ENCODE peak calls at places on chromosome 13, in ten cellular contexts. D is ovary, I is A549, L is IMR-90, Z is sigmoid colon, C is stomach, H is uterus, M is body of pancreas, R is breast epithelium, O is gastrocnemius medialis. T is an unnamed sample.

GRCh38 chr13:108961542-108962125 is 332.2 kb downstream of the MYO16 start:
- DNase-seq in C (no peak), O (no peak), Z (no peak), H (no peak), R (no peak), I (peak; percentile 4), D (no peak), L (peak; percentile 62), M (no peak), T (no peak)

GRCh38 chr13:86006317-86006716 is 207.1 kb upstream of the SLITRK6 start:
- DNase-seq in M (no peak), O (no peak), H (no peak), C (no peak), I (no peak), L (no peak), Z (no peak), R (no peak), D (no peak), T (no peak)

GRCh38 chr13:26051231-26052135 is at the start of gene SHISA2:
- DNase-seq in I (no peak), O (no peak), R (no peak), C (peak; percentile 45), D (peak; percentile 37), L (peak; percentile 31), H (no peak), Z (no peak), M (peak; percentile 41), T (peak; percentile 25)

GRCh38 chr13:25423831-25424230 is 52.1 kb downstream of the ATP8A2 start:
- DNase-seq in H (no peak), I (no peak), D (no peak), M (no peak), Z (no peak), R (no peak), L (no peak), O (no peak), C (no peak), T (no peak)

GRCh38 chr13:47408546-47409319 is 511.9 kb upstream of the HTR2A start:
- DNase-seq in M (no peak), H (no peak), D (no peak), C (no peak), Z (no peak), I (no peak), O (no peak), R (no peak), L (no peak), T (no peak)

GRCh38 chr13:98416408-98416807 is 160.5 kb downstream of the STK24 start:
- DNase-seq in L (no peak), C (peak; percentile 93), R (peak; percentile 90), H (no peak), D (no peak), Z (no peak), I (no peak), O (no peak), M (peak; percentile 96), T (no peak)

GRCh38 chr13:64930636-64931035 is 2299.5 kb downstream of the PCDH9 start:
- DNase-seq in M (no peak), L (no peak), C (no peak), O (no peak), Z (no peak), D (no peak), I (no peak), H (no peak), R (no peak), T (no peak)

GRCh38 chr13:95530178-95530577 is 22.3 kb upstream of the CLDN10 start:
- DNase-seq in Z (no peak), C (no peak), O (peak; percentile 27), H (no peak), L (peak; percentile 5), M (peak; percentile 80), I (no peak), R (no peak), D (no peak), T (no peak)

GRCh38 chr13:109743706-109744453 is 42.5 kb downstream of the IRS2 start:
- DNase-seq in R (no peak), I (peak; percentile 6), O (no peak), D (no peak), H (peak; percentile 60), Z (no peak), L (peak; percentile 78), C (no peak), M (no peak), T (no peak)

GRCh38 chr13:49213997-49214916 is 5.9 kb upstream of the MLNR start:
- DNase-seq in L (no peak), O (no peak), H (no peak), I (no peak), Z (no peak), C (no peak), M (no peak), R (no peak), D (no peak), T (no peak)

GRCh38 chr13:94329754-94330551 is 149.5 kb downstream of the DCT start:
- DNase-seq in L (peak; percentile 95), C (no peak), O (peak; percentile 17), D (no peak), Z (no peak), M (no peak), H (peak; percentile 41), I (peak; percentile 15), R (no peak), T (peak; percentile 33)
- H3K4me3 ChIP-seq in L (no peak overlapping the region), C (no peak overlapping the region), O (no peak overlapping the region), D (no peak overlapping the region), Z (no peak overlapping the region), M (no peak overlapping the region), H (no peak overlapping the region), I (no peak overlapping the region), R (no peak overlapping the region), T (no peak overlapping the region)

DNA sequence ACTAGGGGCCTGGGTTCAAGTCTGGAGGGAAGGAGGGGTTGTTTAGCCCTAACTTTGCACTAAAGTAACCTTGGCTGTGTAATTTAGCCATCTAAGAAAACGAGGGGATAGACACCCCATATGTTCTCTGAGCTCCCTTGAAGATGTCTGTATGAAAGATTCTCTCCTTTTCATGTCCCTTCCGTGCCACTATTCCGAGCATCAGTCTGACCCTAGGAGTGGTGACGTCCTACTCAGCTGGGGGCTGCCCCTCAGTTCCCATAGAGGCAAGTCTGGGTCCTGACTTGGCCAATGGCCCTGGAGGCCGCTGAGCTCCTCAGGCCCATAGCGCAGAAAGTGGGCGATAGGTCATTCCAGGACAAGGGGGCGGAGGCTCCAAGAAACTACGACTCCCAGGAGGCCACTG is 790 bp upstream of the WDFY2 start:
- DNase-seq in H (no peak), D (no peak), M (no peak), Z (no peak), O (no peak), L (no peak), R (no peak), C (no peak), I (no peak), T (no peak)
- TF ChIP-seq POLR2A in H (no peak), D (no peak), M (no peak), Z (no peak), O (no peak), L (no peak), R (no peak), C (no peak), I (no peak), T (no peak)

GRCh38 chr13:30735025-30735967 is at the start of gene ALOX5AP:
- DNase-seq in D (no peak), M (no peak), H (no peak), R (no peak), I (no peak), Z (no peak), O (no peak), C (peak; percentile 33), L (no peak), T (no peak)
- H3K27ac ChIP-seq in D (no peak within 1 kb of the TSS), M (no peak within 1 kb of the TSS), H (peak within 1 kb of the TSS; percentile 23), R (no peak within 1 kb of the TSS), I (peak within 1 kb of the TSS; percentile 75), Z (peak within 1 kb of the TSS; percentile 12), O (no peak within 1 kb of the TSS), C (peak within 1 kb of the TSS; percentile 31), L (no peak within 1 kb of the TSS), T (no peak within 1 kb of the TSS)

GRCh38 chr13:102800145-102801041 is 1.5 kb downstream of the BIVM start:
- DNase-seq in Z (peak; percentile 89), I (peak; percentile 68), C (peak; percentile 83), O (peak; percentile 77), L (peak; percentile 68), D (peak; percentile 87), R (peak; percentile 43), H (peak; percentile 73), M (peak; percentile 81), T (peak; percentile 84)
- H3K4me3 ChIP-seq in Z (peak overlapping the region; percentile 82), I (peak overlapping the region; percentile 83), C (peak overlapping the region; percentile 87), O (peak overlapping the region; percentile 85), L (peak overlapping the region; percentile 84), D (peak overlapping the region; percentile 73), R (peak overlapping the region; percentile 79), H (peak overlapping the region; percentile 76), M (peak overlapping the region; percentile 77), T (peak overlapping the region; percentile 82)

DNA sequence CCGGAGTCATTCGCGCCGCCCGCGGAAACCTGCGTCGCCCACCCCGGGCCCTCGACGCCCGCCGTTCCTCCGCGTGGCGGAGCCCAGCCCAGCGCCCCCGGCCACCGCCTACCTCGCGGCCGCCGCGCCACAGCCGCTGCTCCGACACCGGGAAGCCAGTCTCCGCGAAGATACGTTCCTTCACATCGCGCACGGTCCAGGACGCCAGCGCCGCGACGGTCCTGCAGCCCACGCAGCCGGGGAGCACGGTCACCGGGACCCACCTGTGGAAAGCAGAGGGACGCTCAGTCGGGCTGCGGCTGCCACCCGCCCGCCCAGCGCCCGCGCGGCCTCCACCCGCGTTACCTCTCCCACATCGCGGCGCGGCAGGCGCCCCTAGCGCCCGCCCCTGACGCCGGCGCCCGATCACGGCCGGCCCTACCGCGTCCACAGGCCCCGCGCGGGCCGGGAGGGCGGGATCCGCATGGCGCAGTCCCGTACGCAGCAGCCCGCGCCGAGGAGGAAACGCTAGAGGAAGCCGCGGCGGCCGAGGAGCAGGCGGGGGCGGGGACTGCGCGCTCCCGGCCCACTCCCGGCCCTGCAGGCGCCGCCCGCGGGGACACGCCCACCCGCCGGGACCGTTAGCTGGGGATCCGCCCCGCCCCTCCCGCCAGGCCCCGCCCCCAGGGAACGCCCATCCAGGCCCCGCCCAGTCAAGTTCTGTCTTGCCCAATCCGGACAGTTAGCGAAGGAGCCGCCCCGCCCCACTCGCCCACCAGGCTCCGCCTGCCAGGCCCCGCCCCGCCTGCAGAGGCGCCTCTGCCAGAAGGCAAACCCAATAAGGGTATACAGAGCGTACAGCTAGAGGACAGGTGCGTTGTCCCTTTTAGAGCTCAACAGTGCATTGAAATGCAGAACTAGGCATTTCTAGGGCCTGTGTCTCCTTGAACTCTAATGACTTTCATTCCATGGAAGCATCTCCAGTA is 58.2 kb downstream of the SACS start:
- DNase-seq in Z (peak; percentile 98), C (peak; percentile 96), M (peak; percentile 96), O (peak; percentile 98), L (peak; percentile 92), D (peak; percentile 98), I (peak; percentile 67), H (peak; percentile 97), R (peak; percentile 93), T (peak; percentile 98)
- TF ChIP-seq POLR2A in Z (peak; percentile 23), C (no peak), M (peak; percentile 14), O (peak; percentile 79), L (peak; percentile 82), D (peak; percentile 37), I (peak; percentile 52), H (peak; percentile 65), R (no peak), T (peak; percentile 69)

DNA sequence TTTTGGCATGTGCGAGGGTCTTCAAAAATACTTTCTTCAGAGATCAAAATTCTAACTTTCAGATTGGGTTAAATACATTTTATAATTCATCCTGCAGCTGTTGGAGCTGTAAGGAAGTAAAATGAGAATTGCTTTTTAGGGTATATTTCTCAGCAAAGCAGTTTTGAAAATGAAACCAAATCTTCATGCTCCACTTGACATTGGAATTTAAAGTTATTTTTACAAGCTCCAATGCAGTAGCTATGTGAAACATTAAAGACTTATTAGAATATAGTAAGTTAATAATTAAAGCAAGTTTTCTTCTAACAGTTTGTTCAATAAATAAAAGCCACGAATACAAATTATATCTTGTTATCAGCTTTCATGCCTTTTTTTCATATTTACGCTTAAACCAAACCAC is 12.2 kb upstream of the MICU2 start:
- DNase-seq in M (no peak), Z (no peak), O (no peak), I (no peak), R (no peak), H (no peak), C (no peak), L (no peak), D (no peak), T (no peak)
- H3K27ac ChIP-seq in M (no peak overlapping the region), Z (no peak overlapping the region), O (no peak overlapping the region), I (no peak overlapping the region), R (no peak overlapping the region), H (no peak overlapping the region), C (no peak overlapping the region), L (no peak overlapping the region), D (no peak overlapping the region), T (no peak overlapping the region)